ENCODE peak calls at places on chromosomes 3 and 15, in five cellular contexts. O is stomach; D is uterus; C is CD4-positive, CD25-positive, alpha-beta regulatory T cell; A is endothelial cell of umbilical vein. H is an unnamed sample.
A peak's percentile ranks its signal among the peaks of the same experiment; 100 is the strongest.

GRCh38 chr3:170469151-170470062 is 50.7 kb downstream of the CLDN11 start:
- DNase-seq in D (peak; percentile 86), C (no peak), O (no peak), A (no peak), H (no peak)

GRCh38 chr3:182769673-182770072 is 23.6 kb upstream of the ATP11B start:
- DNase-seq in A (no peak), O (no peak), C (no peak), D (no peak), H (no peak)

GRCh38 chr15:68807249-68807648 is 13.4 kb downstream of the ANP32A start:
- DNase-seq in A (no peak), D (no peak), O (no peak), C (no peak), H (peak; percentile 27)

GRCh38 chr3:133213942-133214341 is 175.8 kb downstream of the TMEM108 start:
- DNase-seq in D (no peak), O (no peak), C (no peak), A (no peak), H (no peak)

GRCh38 chr15:68725736-68726135 is 95.0 kb downstream of the ANP32A start:
- DNase-seq in A (no peak), C (no peak), D (peak; percentile 75), O (peak; percentile 32), H (no peak)

GRCh38 chr3:132535575-132536441 is 61.3 kb upstream of the ACKR4 start:
- DNase-seq in O (peak; percentile 65), A (peak; percentile 85), D (peak; percentile 81), C (peak; percentile 28), H (peak; percentile 46)

GRCh38 chr3:175198991-175199390 is 339.9 kb downstream of the NAALADL2 start:
- DNase-seq in C (no peak), O (no peak), A (no peak), D (no peak), H (no peak)

GRCh38 chr15:95567686-95568085 is 762.8 kb upstream of the NR2F2 start:
- DNase-seq in D (no peak), C (no peak), A (no peak), O (no peak), H (no peak)

GRCh38 chr3:114669614-114670013 is 375.8 kb downstream of the TIGIT start:
- DNase-seq in A (no peak), C (no peak), O (no peak), D (no peak), H (no peak)

GRCh38 chr3:136990826-136991225 is 33.0 kb downstream of the IL20RB start:
- DNase-seq in C (no peak), A (no peak), D (no peak), O (no peak), H (no peak)

GRCh38 chr3:108322352-108322751 is 26.0 kb downstream of the HHLA2 start:
- DNase-seq in O (no peak), A (peak; percentile 18), C (no peak), D (no peak), H (peak; percentile 14)

GRCh38 chr3:143658116-143658515 is 190.2 kb downstream of the SLC9A9 start:
- DNase-seq in O (no peak), D (no peak), C (no peak), A (no peak), H (no peak)

GRCh38 chr3:8490079-8490552 is 11.5 kb upstream of the LMCD1 start:
- DNase-seq in D (peak; percentile 78), C (no peak), A (no peak), O (no peak), H (no peak)

GRCh38 chr3:158725348-158725966 is 6.8 kb downstream of the RARRES1 start:
- DNase-seq in C (no peak), D (peak; percentile 70), A (peak; percentile 87), O (no peak), H (no peak)

GRCh38 chr15:72319360-72319984 is 485 bp downstream of the CELF6 start:
- DNase-seq in C (peak; percentile 43), O (peak; percentile 75), D (peak; percentile 43), A (peak; percentile 53), H (peak; percentile 65)

GRCh38 chr3:100941046-100941445 is 52.2 kb downstream of the ABI3BP start:
- DNase-seq in O (no peak), A (no peak), C (no peak), D (no peak), H (no peak)

GRCh38 chr15:43922021-43922420 is 95.2 kb downstream of the WDR76 start:
- DNase-seq in C (no peak), A (no peak), D (no peak), O (no peak), H (no peak)

GRCh38 chr3:36362973-36363372 is 17.3 kb upstream of the STAC start:
- DNase-seq in A (no peak), C (no peak), D (no peak), O (no peak), H (no peak)

GRCh38 chr3:191915717-191916116 is 454.8 kb downstream of the PYDC2 start:
- DNase-seq in D (no peak), C (no peak), O (no peak), A (peak; percentile 18), H (no peak)

GRCh38 chr15:64289550-64289949 is 66.4 kb downstream of the CSNK1G1 start:
- DNase-seq in D (no peak), C (no peak), A (no peak), O (no peak), H (no peak)

GRCh38 chr3:129312671-129313414 is 34.2 kb downstream of the HMCES start:
- DNase-seq in O (no peak), C (no peak), D (no peak), A (no peak), H (peak; percentile 55)

GRCh38 chr3:104032283-104032682 is 1334.4 kb upstream of the ALCAM start:
- DNase-seq in C (no peak), O (no peak), A (no peak), D (no peak), H (no peak)

GRCh38 chr3:12663311-12663935 is 494 bp downstream of the RAF1 start:
- DNase-seq in D (peak; percentile 47), C (peak; percentile 59), A (no peak), O (peak; percentile 48), H (no peak)

GRCh38 chr15:38684461-38685000 is 119.9 kb upstream of the RASGRP1 start:
- DNase-seq in O (no peak), D (no peak), C (no peak), A (no peak), H (no peak)
- H3K4me1 ChIP-seq in O (no peaks in the 10 kb centered on the region), D (no peaks in the 10 kb centered on the region), C (peaks cover 75% of the 10 kb centered on the region), A (no peaks in the 10 kb centered on the region), H (peaks cover 69% of the 10 kb centered on the region)

GRCh38 chr15:51244366-51244977 is 93.9 kb downstream of the CYP19A1 start:
- DNase-seq in A (no peak), O (no peak), C (no peak), D (no peak), H (no peak)

GRCh38 chr15:51240066-51240465 is 98.3 kb downstream of the CYP19A1 start:
- DNase-seq in O (no peak), D (no peak), C (no peak), A (no peak), H (no peak)

GRCh38 chr15:51245628-51246027 is 92.8 kb downstream of the CYP19A1 start:
- DNase-seq in O (no peak), D (no peak), C (no peak), A (no peak), H (no peak)

GRCh38 chr15:51237816-51238215 is 100.6 kb downstream of the CYP19A1 start:
- DNase-seq in C (no peak), D (no peak), A (no peak), O (no peak), H (no peak)

GRCh38 chr15:51243774-51244173 is 94.6 kb downstream of the CYP19A1 start:
- DNase-seq in O (no peak), D (no peak), C (no peak), A (no peak), H (no peak)
- H3K4me1 ChIP-seq in O (no peaks in the 10 kb centered on the region), D (no peaks in the 10 kb centered on the region), C (no peaks in the 10 kb centered on the region), A (no peaks in the 10 kb centered on the region), H (no peaks in the 10 kb centered on the region)

DNA sequence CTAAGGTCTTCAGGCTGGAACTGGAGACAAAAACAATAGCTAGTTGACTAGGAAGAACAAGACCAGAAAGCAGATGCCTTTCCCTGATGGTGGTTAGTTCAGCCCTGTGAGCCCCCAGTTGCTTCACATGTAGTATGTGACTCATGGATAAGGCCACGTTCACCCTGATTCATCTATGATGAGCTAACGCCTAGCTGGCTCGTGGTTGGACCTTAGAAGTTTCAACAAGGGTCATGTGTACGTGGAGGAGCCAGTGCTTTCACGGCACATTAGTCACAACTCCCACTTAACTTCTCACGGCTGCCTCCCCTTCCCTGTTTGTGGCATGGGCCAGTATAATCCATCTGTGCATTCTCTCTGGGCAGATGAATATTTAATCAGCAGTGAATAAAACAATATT is 20.6 kb downstream of the COL8A1 start:
- DNase-seq in A (peak; percentile 91), C (no peak), O (no peak), D (peak; percentile 67), H (no peak)
- H3K4me1 ChIP-seq in A (peaks cover 32% of the 10 kb centered on the region), C (no peaks in the 10 kb centered on the region), O (no peaks in the 10 kb centered on the region), D (no peaks in the 10 kb centered on the region), H (no peaks in the 10 kb centered on the region)

DNA sequence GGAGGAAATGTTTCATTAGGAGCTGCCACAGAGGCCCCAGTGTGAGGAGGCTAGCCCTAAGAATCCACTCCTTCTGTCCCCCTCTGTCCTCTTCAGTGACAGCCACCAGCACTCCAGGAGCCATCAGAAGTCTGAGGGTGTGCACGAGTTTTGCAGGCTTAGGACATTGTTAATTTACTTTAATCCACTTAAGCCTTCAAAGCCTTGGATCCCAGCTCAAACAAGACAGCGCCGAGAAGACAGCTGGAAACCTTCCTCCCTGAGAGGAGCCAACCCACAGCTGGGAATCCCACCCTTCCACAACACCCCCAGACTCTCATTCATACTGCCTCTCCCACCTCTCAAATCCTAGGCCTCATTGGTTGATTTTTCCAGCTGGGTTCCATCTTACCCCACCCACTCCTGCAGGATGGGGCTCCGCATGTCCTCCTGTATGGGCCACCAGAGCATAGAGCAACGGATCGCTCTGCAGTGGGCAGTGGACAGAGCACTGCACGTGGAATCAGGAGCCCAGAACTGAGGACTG is 80.4 kb downstream of the SEMA5B start:
- DNase-seq in A (no peak), C (no peak), D (no peak), O (no peak), H (no peak)
- H3K4me1 ChIP-seq in A (no peaks in the 10 kb centered on the region), C (no peaks in the 10 kb centered on the region), D (no peaks in the 10 kb centered on the region), O (peaks cover 7% of the 10 kb centered on the region), H (peaks cover 3% of the 10 kb centered on the region)

GRCh38 chr3:37386627-37387230 is 212.3 kb upstream of the LRRFIP2 start:
- DNase-seq in C (no peak), A (no peak), O (no peak), D (no peak), H (no peak)
- H3K4me1 ChIP-seq in C (no peaks in the 10 kb centered on the region), A (no peaks in the 10 kb centered on the region), O (no peaks in the 10 kb centered on the region), D (no peaks in the 10 kb centered on the region), H (no peaks in the 10 kb centered on the region)

DNA sequence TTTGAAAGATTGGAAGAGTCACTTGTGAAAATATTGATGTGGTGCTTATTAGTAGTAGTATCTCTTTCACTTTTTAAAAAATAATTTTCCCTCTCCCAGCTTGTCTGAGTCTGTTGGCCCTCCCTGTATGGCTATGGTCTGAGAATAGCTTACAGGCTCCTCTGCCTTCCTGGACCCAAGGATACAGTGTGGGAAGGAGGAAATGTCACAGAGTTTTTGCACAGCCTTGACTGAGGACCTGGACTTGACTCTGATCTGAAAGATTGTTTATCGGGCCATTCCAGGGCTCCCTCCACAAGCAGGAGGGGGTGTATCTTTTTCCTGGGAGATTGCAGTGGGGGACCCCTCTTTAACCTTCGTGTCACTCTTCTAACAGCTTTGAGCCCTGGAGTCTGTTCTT is 59.7 kb downstream of the TLNRD1 start:
- DNase-seq in O (no peak), D (no peak), C (no peak), A (no peak), H (no peak)
- H3K4me1 ChIP-seq in O (no peaks in the 10 kb centered on the region), D (no peaks in the 10 kb centered on the region), C (no peaks in the 10 kb centered on the region), A (no peaks in the 10 kb centered on the region), H (no peaks in the 10 kb centered on the region)

GRCh38 chr15:84914351-84914750 is 29.9 kb downstream of the SLC28A1 start:
- DNase-seq in O (no peak), A (no peak), D (no peak), C (no peak), H (no peak)
- H3K4me1 ChIP-seq in O (peaks cover 42% of the 10 kb centered on the region), A (peaks cover 34% of the 10 kb centered on the region), D (peaks cover 17% of the 10 kb centered on the region), C (no peaks in the 10 kb centered on the region), H (no peaks in the 10 kb centered on the region)

H was measured in CD8-positive, alpha-beta T cell.